ENCODE peak calls at places on chromosomes 1 and 21, in seven cellular contexts. W is fibroblast of lung, C is heart right ventricle, M is adrenal gland, Z is right atrium auricular region, O is ovary, K is IMR-90. E is an unnamed sample. For H3K4me1, the result is how much of the 10 kb centered on the place peaks cover.

GRCh38 chr1:110708968-110709367 is 34.2 kb upstream of the KCNA3 start:
- DNase-seq in C (no peak), K (no peak), O (no peak), M (no peak), W (no peak), Z (no peak), E (no peak)

GRCh38 chr1:145963218-145964019 is 956 bp downstream of the ANKRD34A start:
- DNase-seq in K (peak), W (no peak), M (no peak), C (no peak), O (no peak), Z (peak), E (no peak)

GRCh38 chr1:244796719-244797406 is 38.6 kb upstream of the COX20 start:
- DNase-seq in M (peak), O (peak), C (no peak), K (peak), W (peak), Z (peak), E (peak)

GRCh38 chr1:53979712-53980450 is 33.7 kb downstream of the LRRC42 start:
- DNase-seq in Z (no peak), M (no peak), C (no peak), W (no peak), O (no peak), K (no peak), E (no peak)

GRCh38 chr21:20341431-20341830 is 656.8 kb upstream of the NCAM2 start:
- DNase-seq in M (no peak), O (no peak), K (no peak), C (no peak), Z (no peak), W (no peak), E (no peak)

GRCh38 chr1:200724064-200724463 is 14.6 kb upstream of the CAMSAP2 start:
- DNase-seq in Z (no peak), K (peak), O (no peak), C (no peak), M (no peak), W (no peak), E (no peak)

GRCh38 chr1:151457911-151458882 is 1.1 kb downstream of the POGZ start:
- DNase-seq in M (peak), C (peak), K (peak), Z (peak), W (peak), O (peak), E (peak)

GRCh38 chr1:156897078-156897825 is 3.7 kb downstream of the PEAR1 start:
- DNase-seq in C (no peak), M (no peak), O (no peak), K (peak), W (peak), Z (no peak), E (no peak)

GRCh38 chr1:153544453-153545066 is 1.0 kb downstream of the S100A4 start:
- DNase-seq in Z (no peak), W (no peak), C (no peak), O (no peak), K (no peak), M (no peak), E (no peak)

GRCh38 chr1:160537714-160538665 is 14.9 kb upstream of the SLAMF6 start:
- DNase-seq in M (no peak), W (no peak), Z (no peak), K (no peak), O (no peak), C (no peak), E (no peak)

GRCh38 chr1:160538985-160539651 is 16.1 kb upstream of the SLAMF6 start:
- DNase-seq in K (no peak), Z (no peak), M (no peak), O (no peak), W (no peak), C (no peak), E (no peak)

GRCh38 chr1:160541622-160542302 is 18.7 kb upstream of the SLAMF6 start:
- DNase-seq in O (no peak), M (no peak), Z (no peak), K (no peak), C (no peak), W (no peak), E (no peak)

GRCh38 chr1:160540859-160541233 is 17.8 kb upstream of the SLAMF6 start:
- DNase-seq in M (no peak), K (no peak), W (no peak), C (no peak), O (no peak), Z (no peak), E (no peak)

DNA sequence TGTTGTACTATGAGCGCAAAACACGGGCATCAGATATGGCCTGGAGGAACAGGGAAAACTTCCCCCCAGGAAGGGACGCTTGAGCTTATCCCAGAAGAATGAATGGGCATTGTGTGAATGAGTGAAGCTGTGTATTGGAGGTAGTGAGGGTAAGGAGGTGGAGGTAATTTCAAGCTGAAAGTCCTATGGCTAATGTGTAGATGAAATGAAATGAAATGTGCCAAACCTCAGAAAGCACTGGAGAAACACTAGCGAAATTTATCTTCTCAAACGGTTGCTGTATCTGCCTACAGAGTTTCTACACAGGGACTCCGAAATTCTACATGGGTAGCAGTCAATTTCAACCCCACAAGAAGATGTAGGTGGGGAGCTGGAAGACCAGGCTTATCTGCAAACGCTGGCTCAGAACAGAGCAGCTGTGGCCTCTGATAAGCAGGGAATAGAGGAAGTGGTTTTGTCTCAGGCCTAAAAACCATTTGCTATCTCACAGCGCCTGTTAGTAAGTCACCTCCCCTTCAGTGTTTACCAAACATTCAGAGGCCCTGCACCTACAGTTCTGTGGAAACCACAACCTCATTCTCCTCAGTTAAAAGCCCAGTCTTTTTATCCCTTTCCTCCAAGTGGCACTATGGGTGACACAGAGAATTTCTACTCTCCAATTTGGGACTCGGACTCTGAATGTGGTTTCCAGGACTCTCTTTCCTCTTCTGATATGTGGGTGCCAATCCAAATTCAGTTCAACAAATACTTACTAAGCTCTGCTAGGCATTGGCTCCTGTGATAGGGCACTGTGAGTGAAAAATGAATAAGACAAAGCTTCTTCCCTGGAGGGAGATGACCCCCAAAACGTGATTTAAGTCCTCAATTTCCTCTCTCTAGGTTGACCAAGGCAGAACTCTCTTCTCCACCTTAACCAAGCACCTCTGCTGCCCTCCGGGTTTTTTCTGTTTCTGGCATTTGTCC is 17.1 kb upstream of the SLAMF6 start:
- DNase-seq in W (no peak), Z (no peak), M (no peak), K (no peak), O (no peak), C (no peak), E (peak)
- H3K4me3 ChIP-seq in W (no peak), Z (no peak), M (no peak), K (no peak), O (no peak), C (no peak), E (peak)

GRCh38 chr1:73909043-73909567 is 288.9 kb downstream of the LRRIQ3 start:
- DNase-seq in O (no peak), W (no peak), C (no peak), Z (no peak), M (no peak), K (no peak), E (no peak)
- H3K4me1 ChIP-seq in O (under half), W (under half), C (under half), Z (under half), M (under half), K (under half), E (under half)

DNA sequence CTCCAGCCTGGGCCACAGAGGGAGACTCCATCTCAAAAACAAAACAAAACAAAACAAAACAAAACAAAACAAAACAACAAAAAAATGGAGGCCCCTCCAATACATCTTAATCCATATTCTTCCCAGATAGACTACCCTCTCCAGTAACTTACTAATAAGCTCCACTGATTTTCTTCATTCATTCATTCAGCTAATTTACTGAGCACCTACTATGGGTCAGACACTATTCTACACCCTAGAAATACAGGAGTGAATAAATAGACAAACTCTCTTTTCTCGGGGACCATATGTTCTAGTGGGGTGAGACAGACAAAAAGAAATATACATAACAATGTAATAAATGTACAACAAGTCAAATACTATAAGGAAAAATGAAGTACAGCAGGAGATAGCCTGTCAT is 7.8 kb upstream of the CDC20 start:
- DNase-seq in Z (no peak), C (no peak), W (no peak), K (no peak), M (no peak), O (no peak), E (no peak)
- H3K27ac ChIP-seq in Z (no peak), C (no peak), W (no peak), K (no peak), M (no peak), O (no peak), E (no peak)

GRCh38 chr21:44918107-44918470 is 2.6 kb downstream of the ITGB2 start:
- DNase-seq in M (no peak), Z (no peak), W (no peak), O (no peak), K (no peak), C (no peak), E (no peak)
- H3K4me3 ChIP-seq in M (no peak), Z (no peak), W (no peak), O (no peak), K (no peak), C (no peak), E (peak)

DNA sequence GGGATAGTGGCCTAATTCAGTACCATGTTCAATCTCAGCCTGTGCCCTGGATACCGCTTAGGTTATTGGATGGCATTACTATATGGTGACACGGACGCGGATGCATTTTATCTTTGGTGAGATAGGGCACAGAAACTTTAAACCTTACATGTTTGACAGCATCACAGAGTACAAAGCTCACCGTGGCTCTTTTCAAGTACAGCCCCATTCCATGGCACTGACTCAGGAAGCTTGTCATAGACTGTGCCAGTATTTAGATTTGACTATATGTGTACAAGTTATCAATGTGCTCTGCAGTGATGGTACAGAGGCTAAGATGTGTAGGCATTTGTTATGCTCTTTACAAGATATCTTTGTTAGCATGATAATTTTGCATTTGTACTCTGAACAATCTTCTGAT is 169.0 kb downstream of the RYR2 start:
- DNase-seq in M (no peak), O (no peak), W (no peak), K (no peak), Z (no peak), C (no peak), E (no peak)
- H3K4me1 ChIP-seq in M (under half), O (under half), W (under half), K (under half), Z (under half), C (under half), E (under half)

GRCh38 chr1:36170643-36171412 is 14.9 kb downstream of the MAP7D1 start:
- DNase-seq in Z (no peak), C (no peak), W (no peak), O (no peak), M (no peak), K (no peak), E (no peak)
- H3K27ac ChIP-seq in Z (peak), C (peak), W (no peak), O (no peak), M (no peak), K (no peak), E (no peak)